ENCODE peak calls at places on chromosomes 4 and X, in nine cellular contexts. Z is heart right ventricle, D is HCT116, H is left lung, T is fibroblast of lung, W is Peyer's patch, O is spleen, U is OCI-LY7, E is upper lobe of left lung. M is an unnamed sample.

GRCh38 chr4:18198653-18199052 is 177.1 kb upstream of the LCORL start:
- DNase-seq in Z (no peak), D (no peak), H (no peak), T (no peak), W (no peak), O (no peak), U (no peak), E (no peak), M (no peak)

GRCh38 chr4:162506253-162506652 is 342.5 kb upstream of the FSTL5 start:
- DNase-seq in Z (no peak), D (no peak), H (no peak), T (peak), W (no peak), O (no peak), U (no peak), E (no peak), M (no peak)

GRCh38 chr4:94798808-94799207 is 41.1 kb downstream of the BMPR1B start:
- DNase-seq in Z (no peak), D (no peak), H (no peak), T (peak), W (no peak), O (no peak), U (no peak), E (no peak), M (no peak)

GRCh38 chr4:87353592-87353991 is 30.9 kb upstream of the HSD17B13 start:
- DNase-seq in Z (peak), D (peak), H (no peak), T (peak), W (no peak), O (no peak), U (peak), E (no peak), M (no peak)

GRCh38 chr4:42302348-42302747 is 94.9 kb upstream of the SHISA3 start:
- DNase-seq in Z (no peak), D (peak), H (no peak), T (no peak), W (no peak), O (no peak), U (peak), E (no peak), M (no peak)

GRCh38 chrX:85611926-85612325 is 232.5 kb upstream of the POF1B start:
- DNase-seq in Z (no peak), D (no peak), H (no peak), T (peak), W (no peak), O (no peak), U (peak), E (no peak), M (no peak)

GRCh38 chr4:41991916-41992767 is 1.8 kb downstream of the SLC30A9 start:
- DNase-seq in Z (no peak), D (no peak), H (no peak), T (peak), W (no peak), O (no peak), U (no peak), E (no peak), M (no peak)

GRCh38 chrX:12721042-12721441 is 70.2 kb upstream of the PRPS2 start:
- DNase-seq in Z (no peak), D (no peak), H (no peak), T (no peak), W (no peak), O (no peak), U (no peak), E (no peak), M (no peak)

GRCh38 chrX:39795591-39795990 is 302.2 kb downstream of the BCOR start:
- DNase-seq in Z (no peak), D (no peak), H (no peak), T (no peak), W (no peak), O (no peak), U (no peak), E (no peak), M (no peak)

GRCh38 chr4:16083217-16084191 is at the start of gene PROM1:
- DNase-seq in Z (peak), D (peak), H (peak), T (no peak), W (peak), O (peak), U (no peak), E (peak), M (no peak)

GRCh38 chr4:142846729-142847606 is 867 bp upstream of the INPP4B start:
- DNase-seq in Z (peak), D (peak), H (peak), T (peak), W (peak), O (peak), U (peak), E (peak), M (no peak)

GRCh38 chr4:75561789-75562188 is 5.9 kb downstream of the ODAPH start:
- DNase-seq in Z (no peak), D (no peak), H (no peak), T (peak), W (no peak), O (no peak), U (no peak), E (no peak), M (no peak)

GRCh38 chrX:63918611-63919010 is 133.6 kb upstream of the ARHGEF9 start:
- DNase-seq in Z (peak), D (peak), H (no peak), T (no peak), W (no peak), O (no peak), U (peak), E (no peak), M (no peak)

GRCh38 chr4:78659264-78659663 is 107.7 kb downstream of the ANXA3 start:
- DNase-seq in Z (peak), D (no peak), H (no peak), T (peak), W (no peak), O (no peak), U (no peak), E (no peak), M (no peak)

GRCh38 chr4:139912423-139912822 is 241.6 kb downstream of the MAML3 start:
- DNase-seq in Z (no peak), D (no peak), H (no peak), T (no peak), W (no peak), O (no peak), U (no peak), E (no peak), M (no peak)

GRCh38 chr4:139913995-139914394 is 240.0 kb downstream of the MAML3 start:
- DNase-seq in Z (no peak), D (no peak), H (no peak), T (peak), W (no peak), O (no peak), U (no peak), E (no peak), M (no peak)

GRCh38 chr4:139910106-139910505 is 243.9 kb downstream of the MAML3 start:
- DNase-seq in Z (no peak), D (no peak), H (no peak), T (no peak), W (no peak), O (no peak), U (no peak), E (no peak), M (no peak)

GRCh38 chr4:139916041-139916440 is 237.9 kb downstream of the MAML3 start:
- DNase-seq in Z (no peak), D (no peak), H (no peak), T (peak), W (no peak), O (no peak), U (no peak), E (no peak), M (no peak)

DNA sequence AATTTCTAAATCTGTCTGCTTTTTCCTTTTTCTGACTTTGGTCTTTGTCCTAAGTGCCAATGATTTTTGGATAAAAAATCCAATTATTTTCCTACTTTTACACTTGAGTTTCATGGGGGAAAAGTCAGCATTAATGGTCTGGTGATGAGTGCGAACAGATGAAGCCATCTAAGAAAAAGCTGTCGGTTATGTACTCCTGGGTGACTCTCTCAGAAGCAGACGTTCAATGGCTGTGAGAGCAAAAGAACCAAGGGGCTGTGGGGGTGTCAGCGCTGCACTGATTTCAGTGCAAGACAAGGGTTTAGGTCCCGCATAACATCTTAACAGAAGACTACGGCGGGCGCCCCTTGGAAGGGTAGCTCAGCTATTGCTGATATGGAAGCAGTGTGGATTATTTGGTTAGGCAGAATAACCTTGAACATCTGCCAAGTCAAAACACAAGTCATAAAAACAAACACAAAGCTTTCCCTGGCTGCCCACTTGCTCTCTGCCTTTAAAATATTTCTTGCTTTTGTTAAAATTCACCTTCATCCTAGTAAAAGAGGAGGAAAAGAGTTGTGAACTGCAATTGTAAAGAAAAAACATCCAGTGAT is 240.5 kb downstream of the MAML3 start:
- DNase-seq in Z (no peak), D (no peak), H (no peak), T (peak), W (no peak), O (no peak), U (no peak), E (no peak), M (no peak)
- H3K27ac ChIP-seq in Z (no peak), D (no peak), H (peak), T (no peak), W (no peak), O (peak), U (no peak), E (no peak), M (no peak)

DNA sequence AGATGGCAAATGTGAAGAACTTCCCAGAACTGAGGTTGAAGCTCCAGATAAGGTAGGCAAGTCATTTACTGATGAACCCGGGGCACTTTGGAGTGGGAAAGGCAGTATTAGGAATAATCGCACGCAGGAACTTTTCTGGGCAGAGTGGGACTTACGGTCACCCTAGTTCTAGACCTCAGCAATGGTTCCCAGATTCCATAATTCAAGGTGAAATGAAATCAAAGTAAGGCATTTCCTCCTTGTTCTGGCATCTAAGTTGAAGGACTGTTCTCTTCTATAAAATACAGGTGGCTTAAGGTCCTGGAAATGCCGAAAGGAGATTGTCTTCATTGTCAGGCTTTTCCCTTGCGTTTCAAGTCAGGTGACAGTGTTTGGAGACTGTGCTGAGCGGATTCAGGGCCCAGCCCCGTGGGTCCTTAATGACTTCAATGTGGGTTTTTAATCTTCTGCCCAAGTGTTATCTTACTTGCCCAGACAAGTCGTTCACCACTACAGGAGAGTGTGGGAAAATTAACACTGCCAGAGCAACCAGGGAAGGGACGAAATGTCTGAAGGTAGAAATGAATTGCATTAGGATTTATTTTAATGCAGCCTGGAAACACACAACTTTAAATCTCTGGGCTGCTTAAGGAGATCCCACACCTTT is 52.1 kb upstream of the STOX2 start:
- DNase-seq in Z (no peak), D (no peak), H (no peak), T (no peak), W (no peak), O (no peak), U (no peak), E (no peak), M (no peak)
- H3K4me3 ChIP-seq in Z (no peak), D (no peak), H (no peak), T (no peak), W (no peak), O (no peak), U (no peak), E (no peak), M (no peak)

DNA sequence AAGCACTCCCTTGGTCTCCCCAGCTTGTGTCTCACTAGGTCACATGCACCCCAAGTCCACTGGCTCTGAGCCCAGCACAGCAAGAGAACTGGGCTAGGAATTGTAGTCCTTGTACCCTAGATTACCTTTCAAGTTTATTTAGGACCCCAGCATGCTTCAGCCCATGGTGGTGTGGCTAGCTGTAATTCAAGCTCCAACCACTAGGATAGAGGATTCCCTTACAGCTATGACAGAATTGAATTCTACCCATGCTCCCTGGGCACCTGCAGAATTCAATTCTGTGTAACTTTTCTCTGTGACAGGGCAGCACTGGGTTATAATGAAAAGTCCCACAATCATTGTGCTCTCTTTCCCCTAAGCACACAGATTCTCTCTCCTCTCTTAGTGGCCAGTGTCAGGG is 253.8 kb upstream of the DMD start:
- DNase-seq in Z (no peak), D (no peak), H (no peak), T (no peak), W (no peak), O (no peak), U (peak), E (no peak), M (no peak)
- TF ChIP-seq CTCF in Z (no peak), D (no peak), H (no peak), T (no peak), W (no peak), O (no peak), U (peak), E (no peak), M (no peak)

GRCh38 chrX:150365051-150365952 is 2.2 kb downstream of the MAMLD1 start:
- DNase-seq in Z (peak), D (peak), H (peak), T (peak), W (peak), O (peak), U (no peak), E (peak), M (peak)

GRCh38 chrX:150363561-150364346 is 637 bp downstream of the MAMLD1 start:
- DNase-seq in Z (peak), D (no peak), H (no peak), T (peak), W (no peak), O (peak), U (no peak), E (peak), M (peak)

GRCh38 chrX:150365953-150366911 is 3.1 kb downstream of the MAMLD1 start:
- DNase-seq in Z (peak), D (no peak), H (no peak), T (peak), W (no peak), O (peak), U (no peak), E (peak), M (peak)

GRCh38 chrX:150364347-150365050 is 1.4 kb downstream of the MAMLD1 start:
- DNase-seq in Z (peak), D (no peak), H (no peak), T (peak), W (no peak), O (peak), U (no peak), E (peak), M (peak)

DNA sequence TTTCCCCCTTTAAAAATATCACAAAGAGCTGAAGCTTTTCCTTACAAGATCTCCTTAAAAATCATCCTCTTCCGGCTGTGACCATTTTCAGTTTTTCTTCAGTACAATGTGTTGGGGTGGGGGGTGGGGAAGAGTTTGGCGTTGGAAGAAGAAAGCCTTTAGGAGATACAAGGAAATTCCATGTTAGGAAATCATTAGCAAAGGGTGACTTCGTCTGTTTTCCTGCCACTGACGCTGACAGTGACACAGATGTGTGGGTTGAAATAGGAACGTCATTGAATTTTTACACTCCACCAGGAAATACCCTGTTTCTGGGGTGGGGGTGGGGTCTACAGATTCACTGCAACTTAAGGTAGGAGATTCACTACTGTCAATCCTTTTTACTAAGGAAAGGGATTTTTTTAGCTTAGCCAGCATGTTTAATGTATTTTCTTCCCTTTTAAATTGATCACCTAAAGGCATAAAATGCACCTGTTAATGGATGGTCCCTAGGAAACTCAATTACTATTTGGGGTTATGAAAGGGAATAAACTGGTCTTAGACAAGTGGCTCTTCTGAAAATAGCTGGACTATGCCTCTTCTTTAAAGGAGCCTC is 3.9 kb downstream of the MAMLD1 start:
- DNase-seq in Z (no peak), D (no peak), H (no peak), T (peak), W (no peak), O (no peak), U (no peak), E (no peak), M (peak)
- H3K27ac ChIP-seq in Z (no peak), D (no peak), H (peak), T (peak), W (no peak), O (peak), U (no peak), E (peak), M (peak)

GRCh38 chrX:48677456-48678030 is 6.1 kb upstream of the WAS start:
- DNase-seq in Z (no peak), D (no peak), H (no peak), T (no peak), W (peak), O (peak), U (no peak), E (no peak), M (no peak)
- H3K4me3 ChIP-seq in Z (no peak), D (peak), H (peak), T (peak), W (peak), O (peak), U (peak), E (no peak), M (peak)

GRCh38 chr4:73662709-73663546 is 42.7 kb upstream of the RASSF6 start:
- DNase-seq in Z (no peak), D (peak), H (no peak), T (peak), W (no peak), O (no peak), U (peak), E (no peak), M (no peak)
- TF ChIP-seq CTCF in Z (peak), D (peak), H (peak), T (peak), W (peak), O (no peak), U (peak), E (no peak), M (no peak)